ENCODE peak calls at places on chromosomes 6 and 20, in seven cellular contexts. One of them, this sample, is unnamed.

GRCh38 chr6:101281266-101281665 is 112.2 kb upstream of the GRIK2 start:
- DNase-seq in mammary epithelial cell: peak
- DNase-seq in amniotic epithelial cell: no peak
- DNase-seq in MV-4-11: no peak
- DNase-seq in effector CD4-positive, alpha-beta T cell: no peak
- DNase-seq in stimulated activated CD4-positive, alpha-beta T cell treated with anti-CD3 and anti-CD28 coated beads, Interleukin-2, amount 100 ng/mL, for 48 hours: no peak
- DNase-seq in pancreas: no peak
- DNase-seq in this sample: peak

GRCh38 chr20:57609086-57609841 is 11.0 kb downstream of the ZBP1 start:
- DNase-seq in stimulated activated CD4-positive, alpha-beta T cell treated with anti-CD3 and anti-CD28 coated beads, Interleukin-2, amount 100 ng/mL, for 48 hours: no peak
- DNase-seq in pancreas: no peak
- DNase-seq in MV-4-11: no peak
- DNase-seq in effector CD4-positive, alpha-beta T cell: no peak
- DNase-seq in amniotic epithelial cell: no peak
- DNase-seq in mammary epithelial cell: no peak
- DNase-seq in this sample: no peak

GRCh38 chr6:128494440-128494839 is 26.0 kb downstream of the PTPRK start:
- DNase-seq in amniotic epithelial cell: no peak
- DNase-seq in MV-4-11: no peak
- DNase-seq in mammary epithelial cell: no peak
- DNase-seq in effector CD4-positive, alpha-beta T cell: no peak
- DNase-seq in stimulated activated CD4-positive, alpha-beta T cell treated with anti-CD3 and anti-CD28 coated beads, Interleukin-2, amount 100 ng/mL, for 48 hours: no peak
- DNase-seq in pancreas: no peak
- DNase-seq in this sample: peak

GRCh38 chr6:84696181-84696580 is 68.2 kb downstream of the TBX18 start:
- DNase-seq in stimulated activated CD4-positive, alpha-beta T cell treated with anti-CD3 and anti-CD28 coated beads, Interleukin-2, amount 100 ng/mL, for 48 hours: no peak
- DNase-seq in pancreas: no peak
- DNase-seq in mammary epithelial cell: no peak
- DNase-seq in MV-4-11: no peak
- DNase-seq in amniotic epithelial cell: peak
- DNase-seq in effector CD4-positive, alpha-beta T cell: no peak
- DNase-seq in this sample: no peak

GRCh38 chr20:11920083-11920482 is 2.4 kb downstream of the BTBD3 start:
- DNase-seq in effector CD4-positive, alpha-beta T cell: no peak
- DNase-seq in MV-4-11: no peak
- DNase-seq in pancreas: no peak
- DNase-seq in amniotic epithelial cell: no peak
- DNase-seq in mammary epithelial cell: no peak
- DNase-seq in stimulated activated CD4-positive, alpha-beta T cell treated with anti-CD3 and anti-CD28 coated beads, Interleukin-2, amount 100 ng/mL, for 48 hours: no peak
- DNase-seq in this sample: no peak

GRCh38 chr6:159984268-159984786 is 15.4 kb downstream of the IGF2R start:
- DNase-seq in stimulated activated CD4-positive, alpha-beta T cell treated with anti-CD3 and anti-CD28 coated beads, Interleukin-2, amount 100 ng/mL, for 48 hours: no peak
- DNase-seq in MV-4-11: peak
- DNase-seq in pancreas: no peak
- DNase-seq in effector CD4-positive, alpha-beta T cell: no peak
- DNase-seq in amniotic epithelial cell: peak
- DNase-seq in mammary epithelial cell: peak
- DNase-seq in this sample: no peak

GRCh38 chr6:158861686-158862381 is 42.7 kb upstream of the EZR start:
- DNase-seq in mammary epithelial cell: peak
- DNase-seq in pancreas: no peak
- DNase-seq in MV-4-11: no peak
- DNase-seq in stimulated activated CD4-positive, alpha-beta T cell treated with anti-CD3 and anti-CD28 coated beads, Interleukin-2, amount 100 ng/mL, for 48 hours: no peak
- DNase-seq in amniotic epithelial cell: no peak
- DNase-seq in effector CD4-positive, alpha-beta T cell: no peak
- DNase-seq in this sample: no peak

GRCh38 chr6:168637853-168638252 is 196.9 kb downstream of the SMOC2 start:
- DNase-seq in mammary epithelial cell: no peak
- DNase-seq in pancreas: no peak
- DNase-seq in amniotic epithelial cell: no peak
- DNase-seq in MV-4-11: no peak
- DNase-seq in stimulated activated CD4-positive, alpha-beta T cell treated with anti-CD3 and anti-CD28 coated beads, Interleukin-2, amount 100 ng/mL, for 48 hours: no peak
- DNase-seq in effector CD4-positive, alpha-beta T cell: no peak
- DNase-seq in this sample: no peak

GRCh38 chr6:8939615-8940014 is 504.3 kb upstream of the SLC35B3 start:
- DNase-seq in effector CD4-positive, alpha-beta T cell: no peak
- DNase-seq in mammary epithelial cell: no peak
- DNase-seq in MV-4-11: no peak
- DNase-seq in amniotic epithelial cell: no peak
- DNase-seq in pancreas: no peak
- DNase-seq in stimulated activated CD4-positive, alpha-beta T cell treated with anti-CD3 and anti-CD28 coated beads, Interleukin-2, amount 100 ng/mL, for 48 hours: no peak
- DNase-seq in this sample: no peak

GRCh38 chr20:38692436-38693411 is 31.6 kb upstream of the SLC32A1 start:
- DNase-seq in mammary epithelial cell: peak
- DNase-seq in amniotic epithelial cell: peak
- DNase-seq in stimulated activated CD4-positive, alpha-beta T cell treated with anti-CD3 and anti-CD28 coated beads, Interleukin-2, amount 100 ng/mL, for 48 hours: peak
- DNase-seq in effector CD4-positive, alpha-beta T cell: peak
- DNase-seq in pancreas: peak
- DNase-seq in MV-4-11: peak
- DNase-seq in this sample: peak

GRCh38 chr20:48416002-48416401 is 411.8 kb downstream of the PREX1 start:
- DNase-seq in amniotic epithelial cell: no peak
- DNase-seq in pancreas: no peak
- DNase-seq in effector CD4-positive, alpha-beta T cell: no peak
- DNase-seq in mammary epithelial cell: peak
- DNase-seq in MV-4-11: no peak
- DNase-seq in stimulated activated CD4-positive, alpha-beta T cell treated with anti-CD3 and anti-CD28 coated beads, Interleukin-2, amount 100 ng/mL, for 48 hours: no peak
- DNase-seq in this sample: no peak

GRCh38 chr20:38725959-38726848 is 1.9 kb downstream of the SLC32A1 start:
- DNase-seq in stimulated activated CD4-positive, alpha-beta T cell treated with anti-CD3 and anti-CD28 coated beads, Interleukin-2, amount 100 ng/mL, for 48 hours: peak
- DNase-seq in MV-4-11: no peak
- DNase-seq in mammary epithelial cell: no peak
- DNase-seq in amniotic epithelial cell: no peak
- DNase-seq in pancreas: peak
- DNase-seq in effector CD4-positive, alpha-beta T cell: no peak
- DNase-seq in this sample: peak

GRCh38 chr6:168370310-168370991 is 50.9 kb upstream of the DACT2 start:
- DNase-seq in pancreas: peak
- DNase-seq in MV-4-11: peak
- DNase-seq in amniotic epithelial cell: no peak
- DNase-seq in mammary epithelial cell: no peak
- DNase-seq in effector CD4-positive, alpha-beta T cell: peak
- DNase-seq in stimulated activated CD4-positive, alpha-beta T cell treated with anti-CD3 and anti-CD28 coated beads, Interleukin-2, amount 100 ng/mL, for 48 hours: peak
- DNase-seq in this sample: peak

GRCh38 chr6:145006914-145007313 is 721.8 kb downstream of the UTRN start:
- DNase-seq in effector CD4-positive, alpha-beta T cell: no peak
- DNase-seq in pancreas: no peak
- DNase-seq in mammary epithelial cell: no peak
- DNase-seq in amniotic epithelial cell: no peak
- DNase-seq in stimulated activated CD4-positive, alpha-beta T cell treated with anti-CD3 and anti-CD28 coated beads, Interleukin-2, amount 100 ng/mL, for 48 hours: no peak
- DNase-seq in MV-4-11: no peak
- DNase-seq in this sample: no peak

This sample was measured in iPS-NIHi11.